ENCODE peak calls at places on chromosome 3, in five cellular contexts. U is astrocyte, G is prostate gland, C is heart right ventricle, A is thoracic aorta. E is an unnamed sample.
A peak's percentile ranks its signal among the peaks of the same experiment; 100 is the strongest.

GRCh38 chr3:129563850-129564535 is 21.0 kb downstream of the H1-8 start:
- DNase-seq in U (no peak), G (no peak), C (no peak), A (no peak), E (no peak)

GRCh38 chr3:153768559-153769469 is 352.4 kb upstream of the ARHGEF26 start:
- DNase-seq in U (peak; percentile 39), G (peak; percentile 21), C (peak; percentile 22), A (no peak), E (no peak)

GRCh38 chr3:39166932-39167532 is 13.6 kb upstream of the CSRNP1 start:
- DNase-seq in U (peak; percentile 77), G (peak; percentile 58), C (peak; percentile 28), A (no peak), E (no peak)

GRCh38 chr3:152957488-152957887 is 122.6 kb downstream of the P2RY1 start:
- DNase-seq in U (no peak), G (no peak), C (no peak), A (no peak), E (no peak)

GRCh38 chr3:11310258-11310657 is 38.1 kb downstream of the ATG7 start:
- DNase-seq in U (no peak), G (no peak), C (no peak), A (no peak), E (no peak)

GRCh38 chr3:71355862-71356261 is 227.7 kb downstream of the FOXP1 start:
- DNase-seq in U (no peak), G (no peak), C (no peak), A (no peak), E (no peak)

GRCh38 chr3:59771760-59772159 is 721.9 kb upstream of the CFAP20DC start:
- DNase-seq in U (peak; percentile 95), G (no peak), C (no peak), A (no peak), E (no peak)

GRCh38 chr3:46722443-46722842 is 4.8 kb upstream of the PRSS50 start:
- DNase-seq in U (no peak), G (no peak), C (no peak), A (no peak), E (no peak)

GRCh38 chr3:114644372-114644771 is 350.5 kb downstream of the TIGIT start:
- DNase-seq in U (no peak), G (no peak), C (no peak), A (no peak), E (no peak)

GRCh38 chr3:114706591-114707224 is 412.9 kb downstream of the TIGIT start:
- DNase-seq in U (peak; percentile 78), G (no peak), C (no peak), A (no peak), E (no peak)

GRCh38 chr3:149471991-149472390 is 2.5 kb upstream of the TM4SF4 start:
- DNase-seq in U (peak; percentile 68), G (no peak), C (no peak), A (no peak), E (no peak)

GRCh38 chr3:39346785-39347585 is 17.5 kb downstream of the CCR8 start:
- DNase-seq in U (no peak), G (no peak), C (no peak), A (no peak), E (no peak)

GRCh38 chr3:154177406-154177805 is 56.2 kb downstream of the ARHGEF26 start:
- DNase-seq in U (no peak), G (no peak), C (no peak), A (no peak), E (no peak)

GRCh38 chr3:50913279-50913678 is 238.6 kb downstream of the DOCK3 start:
- DNase-seq in U (no peak), G (no peak), C (peak; percentile 13), A (no peak), E (no peak)

GRCh38 chr3:126127904-126128303 is 44.0 kb upstream of the SLC41A3 start:
- DNase-seq in U (no peak), G (no peak), C (peak; percentile 2), A (no peak), E (no peak)

GRCh38 chr3:153130312-153130977 is 31.6 kb upstream of the RAP2B start:
- DNase-seq in U (peak; percentile 81), G (no peak), C (no peak), A (no peak), E (no peak)

GRCh38 chr3:38247366-38248035 is 18.1 kb upstream of the SLC22A13 start:
- DNase-seq in U (peak; percentile 90), G (no peak), C (peak; percentile 21), A (no peak), E (no peak)

GRCh38 chr3:79414821-79415220 is 353.0 kb downstream of the ROBO1 start:
- DNase-seq in U (peak; percentile 68), G (no peak), C (no peak), A (no peak), E (peak; percentile 62)

GRCh38 chr3:174440741-174441587 is 418.2 kb upstream of the NAALADL2 start:
- DNase-seq in U (peak; percentile 85), G (peak; percentile 82), C (peak; percentile 85), A (peak; percentile 30), E (peak; percentile 15)

GRCh38 chr3:17054301-17054700 is 169.5 kb downstream of the PLCL2 start:
- DNase-seq in U (no peak), G (no peak), C (no peak), A (no peak), E (no peak)

GRCh38 chr3:127585813-127586165 is 4.7 kb downstream of the TPRA1 start:
- DNase-seq in U (no peak), G (no peak), C (no peak), A (no peak), E (no peak)

GRCh38 chr3:167811071-167811470 is 75.5 kb downstream of the SERPINI1 start:
- DNase-seq in U (no peak), G (no peak), C (no peak), A (no peak), E (no peak)

GRCh38 chr3:15796331-15796730 is 1.4 kb downstream of the ANKRD28 start:
- DNase-seq in U (no peak), G (no peak), C (no peak), A (no peak), E (no peak)

GRCh38 chr3:129613205-129613740 is 6.8 kb upstream of the PLXND1 start:
- DNase-seq in U (no peak), G (no peak), C (no peak), A (no peak), E (no peak)

GRCh38 chr3:194632983-194633348 is 253 bp downstream of the TMEM44 start:
- DNase-seq in U (no peak), G (no peak), C (no peak), A (no peak), E (peak; percentile 64)

GRCh38 chr3:160924776-160925175 is 168.7 kb downstream of the PPM1L start:
- DNase-seq in U (no peak), G (no peak), C (no peak), A (no peak), E (no peak)

GRCh38 chr3:121951291-121951690 is 57.1 kb downstream of the SLC15A2 start:
- DNase-seq in U (no peak), G (no peak), C (no peak), A (no peak), E (no peak)

GRCh38 chr3:191239439-191240035 is 40.5 kb downstream of the OSTN start:
- DNase-seq in U (no peak), G (no peak), C (no peak), A (no peak), E (no peak)

GRCh38 chr3:186871403-186871924 is 29.0 kb downstream of the ADIPOQ start:
- DNase-seq in U (no peak), G (no peak), C (no peak), A (no peak), E (no peak)

GRCh38 chr3:154971771-154972326 is 108.3 kb upstream of the MME start:
- DNase-seq in U (peak; percentile 55), G (peak; percentile 27), C (no peak), A (no peak), E (no peak)

GRCh38 chr3:193788189-193788946 is 195.4 kb downstream of the OPA1 start:
- DNase-seq in U (peak; percentile 44), G (peak; percentile 49), C (peak; percentile 76), A (no peak), E (peak; percentile 63)

GRCh38 chr3:49346797-49347251 is 7.0 kb upstream of the USP4 start:
- DNase-seq in U (peak; percentile 80), G (peak; percentile 49), C (no peak), A (no peak), E (no peak)

GRCh38 chr3:119911748-119912147 is 129.8 kb downstream of the NR1I2 start:
- DNase-seq in U (no peak), G (no peak), C (no peak), A (no peak), E (no peak)

DNA sequence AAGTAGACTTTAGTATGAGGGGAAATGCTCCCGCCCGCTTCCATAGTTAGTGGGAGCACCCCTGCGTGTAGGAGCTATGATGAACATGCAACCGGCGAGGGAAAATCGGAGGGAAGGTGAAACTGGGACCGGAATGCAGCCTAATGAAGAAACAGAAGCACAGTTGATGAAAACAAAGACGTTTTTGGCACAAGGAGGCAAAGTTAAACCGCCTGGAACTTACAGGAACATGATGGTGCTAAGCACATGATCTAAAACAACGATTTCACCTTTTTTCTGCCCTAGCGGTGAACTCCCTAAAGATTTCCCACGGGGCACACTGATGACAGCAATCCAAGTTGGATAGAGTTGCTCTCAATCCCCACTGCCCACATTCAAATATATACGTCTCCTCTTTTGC is 49.4 kb upstream of the SPATA12 start:
- DNase-seq in U (no peak), G (no peak), C (no peak), A (no peak), E (no peak)
- H3K4me3 ChIP-seq in U (no peak overlapping the region), G (no peak overlapping the region), C (no peak overlapping the region), A (no peak overlapping the region), E (no peak overlapping the region)

GRCh38 chr3:99319961-99320360 is 318.4 kb upstream of the COL8A1 start:
- DNase-seq in U (peak; percentile 93), G (no peak), C (no peak), A (no peak), E (no peak)

GRCh38 chr3:99323940-99324339 is 314.5 kb upstream of the COL8A1 start:
- DNase-seq in U (no peak), G (no peak), C (no peak), A (no peak), E (no peak)

GRCh38 chr3:99319450-99319849 is 318.9 kb upstream of the COL8A1 start:
- DNase-seq in U (peak; percentile 32), G (no peak), C (no peak), A (no peak), E (no peak)

GRCh38 chr3:99322551-99322950 is 315.8 kb upstream of the COL8A1 start:
- DNase-seq in U (no peak), G (no peak), C (no peak), A (no peak), E (no peak)

GRCh38 chr3:99321261-99321660 is 317.1 kb upstream of the COL8A1 start:
- DNase-seq in U (no peak), G (no peak), C (no peak), A (no peak), E (no peak)
- H3K4me3 ChIP-seq in U (no peak overlapping the region), G (no peak overlapping the region), C (no peak overlapping the region), A (no peak overlapping the region), E (no peak overlapping the region)

GRCh38 chr3:73407572-73407971 is 217.2 kb downstream of the PDZRN3 start:
- DNase-seq in U (no peak), G (no peak), C (no peak), A (no peak), E (no peak)
- H3K4me3 ChIP-seq in U (no peak overlapping the region), G (no peak overlapping the region), C (no peak overlapping the region), A (no peak overlapping the region), E (no peak overlapping the region)

DNA sequence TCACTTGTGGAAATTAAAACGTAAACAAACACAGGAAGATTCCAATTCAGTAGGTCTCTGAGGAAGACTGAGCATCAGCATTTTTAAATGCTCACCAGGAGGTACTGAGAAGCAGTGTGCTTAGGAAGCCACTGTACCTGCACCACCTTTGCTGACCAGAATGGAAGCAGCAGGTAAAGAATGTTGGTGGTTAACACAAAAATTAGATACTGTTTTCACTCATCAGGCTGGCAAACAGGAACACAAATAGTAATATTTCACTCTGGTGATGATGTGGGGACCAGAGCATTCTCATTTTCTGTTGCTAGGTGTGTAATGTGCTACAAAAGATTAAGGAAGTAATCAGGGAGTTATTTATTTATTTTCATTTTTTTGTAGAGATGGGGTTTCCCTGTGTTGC is 29.9 kb upstream of the GHSR start:
- DNase-seq in U (no peak), G (no peak), C (no peak), A (no peak), E (no peak)
- H3K4me3 ChIP-seq in U (no peak overlapping the region), G (no peak overlapping the region), C (no peak overlapping the region), A (no peak overlapping the region), E (no peak overlapping the region)